ENCODE peak calls at places on chromosomes 12 and 14, in nine cellular contexts. One of them, this sample, is unnamed.

GRCh38 chr12:115941362-115941761 is 336.1 kb downstream of the MED13L start:
- DNase-seq in activated CD8-positive, alpha-beta memory T cell treated with anti-CD3 and anti-CD28 coated beads, Interleukin-2, amount 50 U/mL, for 48 hours: no peak
- DNase-seq in psoas muscle: no peak
- DNase-seq in cardiac muscle cell: peak; percentile 31
- DNase-seq in stimulated activated CD4-positive, alpha-beta T cell treated with anti-CD3 and anti-CD28 coated beads, Interleukin-12 subunit alpha, Interleukin-12 subunit beta, amount 100 ng/mL, for 24 hours: no peak
- DNase-seq in body of pancreas: no peak
- DNase-seq in Panc1: no peak
- DNase-seq in germinal center: no peak
- DNase-seq in lower leg skin: no peak
- DNase-seq in this sample: peak; percentile 27

GRCh38 chr14:50679674-50680073 is 11.6 kb upstream of the SAV1 start:
- DNase-seq in stimulated activated CD4-positive, alpha-beta T cell treated with anti-CD3 and anti-CD28 coated beads, Interleukin-12 subunit alpha, Interleukin-12 subunit beta, amount 100 ng/mL, for 24 hours: no peak
- DNase-seq in body of pancreas: no peak
- DNase-seq in activated CD8-positive, alpha-beta memory T cell treated with anti-CD3 and anti-CD28 coated beads, Interleukin-2, amount 50 U/mL, for 48 hours: no peak
- DNase-seq in cardiac muscle cell: no peak
- DNase-seq in psoas muscle: no peak
- DNase-seq in germinal center: no peak
- DNase-seq in Panc1: no peak
- DNase-seq in lower leg skin: no peak
- DNase-seq in this sample: no peak

GRCh38 chr12:59708059-59708458 is 112.2 kb downstream of the SLC16A7 start:
- DNase-seq in stimulated activated CD4-positive, alpha-beta T cell treated with anti-CD3 and anti-CD28 coated beads, Interleukin-12 subunit alpha, Interleukin-12 subunit beta, amount 100 ng/mL, for 24 hours: no peak
- DNase-seq in psoas muscle: no peak
- DNase-seq in lower leg skin: no peak
- DNase-seq in activated CD8-positive, alpha-beta memory T cell treated with anti-CD3 and anti-CD28 coated beads, Interleukin-2, amount 50 U/mL, for 48 hours: no peak
- DNase-seq in germinal center: no peak
- DNase-seq in Panc1: no peak
- DNase-seq in body of pancreas: no peak
- DNase-seq in cardiac muscle cell: peak; percentile 69
- DNase-seq in this sample: peak; percentile 66

GRCh38 chr14:52095793-52096192 is 26.9 kb upstream of the NID2 start:
- DNase-seq in psoas muscle: no peak
- DNase-seq in body of pancreas: no peak
- DNase-seq in germinal center: no peak
- DNase-seq in activated CD8-positive, alpha-beta memory T cell treated with anti-CD3 and anti-CD28 coated beads, Interleukin-2, amount 50 U/mL, for 48 hours: no peak
- DNase-seq in lower leg skin: no peak
- DNase-seq in cardiac muscle cell: no peak
- DNase-seq in stimulated activated CD4-positive, alpha-beta T cell treated with anti-CD3 and anti-CD28 coated beads, Interleukin-12 subunit alpha, Interleukin-12 subunit beta, amount 100 ng/mL, for 24 hours: no peak
- DNase-seq in Panc1: no peak
- DNase-seq in this sample: no peak

GRCh38 chr12:96881608-96882007 is 25.4 kb upstream of the NEDD1 start:
- DNase-seq in psoas muscle: no peak
- DNase-seq in cardiac muscle cell: no peak
- DNase-seq in body of pancreas: no peak
- DNase-seq in lower leg skin: no peak
- DNase-seq in stimulated activated CD4-positive, alpha-beta T cell treated with anti-CD3 and anti-CD28 coated beads, Interleukin-12 subunit alpha, Interleukin-12 subunit beta, amount 100 ng/mL, for 24 hours: no peak
- DNase-seq in activated CD8-positive, alpha-beta memory T cell treated with anti-CD3 and anti-CD28 coated beads, Interleukin-2, amount 50 U/mL, for 48 hours: no peak
- DNase-seq in germinal center: no peak
- DNase-seq in Panc1: no peak
- DNase-seq in this sample: no peak

GRCh38 chr14:86858591-86858990 is 1134.4 kb downstream of the GALC start:
- DNase-seq in activated CD8-positive, alpha-beta memory T cell treated with anti-CD3 and anti-CD28 coated beads, Interleukin-2, amount 50 U/mL, for 48 hours: no peak
- DNase-seq in lower leg skin: no peak
- DNase-seq in psoas muscle: no peak
- DNase-seq in cardiac muscle cell: peak; percentile 3
- DNase-seq in body of pancreas: no peak
- DNase-seq in stimulated activated CD4-positive, alpha-beta T cell treated with anti-CD3 and anti-CD28 coated beads, Interleukin-12 subunit alpha, Interleukin-12 subunit beta, amount 100 ng/mL, for 24 hours: no peak
- DNase-seq in Panc1: no peak
- DNase-seq in germinal center: no peak
- DNase-seq in this sample: no peak

GRCh38 chr12:120939523-120939922 is 35.4 kb upstream of the SPPL3 start:
- DNase-seq in body of pancreas: no peak
- DNase-seq in cardiac muscle cell: no peak
- DNase-seq in activated CD8-positive, alpha-beta memory T cell treated with anti-CD3 and anti-CD28 coated beads, Interleukin-2, amount 50 U/mL, for 48 hours: no peak
- DNase-seq in germinal center: no peak
- DNase-seq in stimulated activated CD4-positive, alpha-beta T cell treated with anti-CD3 and anti-CD28 coated beads, Interleukin-12 subunit alpha, Interleukin-12 subunit beta, amount 100 ng/mL, for 24 hours: no peak
- DNase-seq in Panc1: no peak
- DNase-seq in lower leg skin: peak; percentile 49
- DNase-seq in psoas muscle: peak; percentile 57
- DNase-seq in this sample: no peak

GRCh38 chr12:105935981-105936380 is 202.8 kb downstream of the NUAK1 start:
- DNase-seq in activated CD8-positive, alpha-beta memory T cell treated with anti-CD3 and anti-CD28 coated beads, Interleukin-2, amount 50 U/mL, for 48 hours: no peak
- DNase-seq in stimulated activated CD4-positive, alpha-beta T cell treated with anti-CD3 and anti-CD28 coated beads, Interleukin-12 subunit alpha, Interleukin-12 subunit beta, amount 100 ng/mL, for 24 hours: no peak
- DNase-seq in germinal center: no peak
- DNase-seq in psoas muscle: no peak
- DNase-seq in lower leg skin: no peak
- DNase-seq in cardiac muscle cell: peak; percentile 18
- DNase-seq in Panc1: no peak
- DNase-seq in body of pancreas: no peak
- DNase-seq in this sample: peak; percentile 53

GRCh38 chr14:92800525-92800924 is 6.4 kb downstream of the GOLGA5 start:
- DNase-seq in psoas muscle: no peak
- DNase-seq in germinal center: no peak
- DNase-seq in Panc1: no peak
- DNase-seq in activated CD8-positive, alpha-beta memory T cell treated with anti-CD3 and anti-CD28 coated beads, Interleukin-2, amount 50 U/mL, for 48 hours: no peak
- DNase-seq in stimulated activated CD4-positive, alpha-beta T cell treated with anti-CD3 and anti-CD28 coated beads, Interleukin-12 subunit alpha, Interleukin-12 subunit beta, amount 100 ng/mL, for 24 hours: no peak
- DNase-seq in lower leg skin: no peak
- DNase-seq in cardiac muscle cell: no peak
- DNase-seq in body of pancreas: no peak
- DNase-seq in this sample: no peak